ENCODE peak calls at places on chromosome 12, in ten cellular contexts. B is C1 segment of cervical spinal cord; N is naive B cell; E is nucleus accumbens; A is NCI-H748 treated with DMSO at 0.1 percent for 48 hours; V is ELR; I is Caki2; S is AG10803; D is RWPE1; J is stimulated activated CD4-positive, alpha-beta T cell treated with anti-CD3 and anti-CD28 coated beads, Interleukin-2, amount 100 ng/mL, for 48 hours. C is an unnamed sample.

GRCh38 chr12:18424857-18425256 is 163.5 kb downstream of the PIK3C2G start:
- DNase-seq in B (no peak), N (no peak), E (no peak), A (no peak), V (no peak), I (no peak), S (no peak), D (no peak), J (no peak), C (no peak)

GRCh38 chr12:83093426-83093825 is 406.7 kb downstream of the TMTC2 start:
- DNase-seq in B (no peak), N (no peak), E (no peak), A (no peak), V (no peak), I (no peak), S (no peak), D (no peak), J (no peak), C (no peak)

GRCh38 chr12:77161944-77162343 is 96.6 kb upstream of the E2F7 start:
- DNase-seq in B (no peak), N (no peak), E (no peak), A (no peak), V (no peak), I (no peak), S (no peak), D (no peak), J (no peak), C (no peak)

GRCh38 chr12:27936196-27936595 is 36.3 kb downstream of the PTHLH start:
- DNase-seq in B (no peak), N (no peak), E (no peak), A (no peak), V (peak), I (no peak), S (no peak), D (no peak), J (no peak), C (no peak)

GRCh38 chr12:497501-498160 is 37.9 kb downstream of the B4GALNT3 start:
- DNase-seq in B (no peak), N (no peak), E (no peak), A (peak), V (peak), I (no peak), S (no peak), D (no peak), J (no peak), C (no peak)

GRCh38 chr12:124286946-124287345 is 7.9 kb upstream of the RFLNA start:
- DNase-seq in B (no peak), N (no peak), E (no peak), A (no peak), V (no peak), I (no peak), S (no peak), D (no peak), J (no peak), C (no peak)

GRCh38 chr12:71780207-71780822 is 25.7 kb downstream of the RAB21 start:
- DNase-seq in B (no peak), N (peak), E (no peak), A (no peak), V (peak), I (peak), S (peak), D (peak), J (peak), C (no peak)

GRCh38 chr12:56840922-56841321 is 77.8 kb downstream of the HSD17B6 start:
- DNase-seq in B (no peak), N (no peak), E (no peak), A (no peak), V (peak), I (peak), S (peak), D (peak), J (no peak), C (no peak)

C was measured in activated T-helper 2 cell treated with anti-CD3 and anti-CD28 coated beads, Interferon-gamma antibody, Interleukin-2, Interleukin-4, amounts not matched to agents 10 μg/mL and 5 μg/mL and 100 μg/mL, durations not matched to agents 14 hours and 24 hours and 36 hours.